ENCODE peak calls at places on chromosomes 1 and 21, in seven cellular contexts. One of them, this sample, is unnamed.

GRCh38 chr1:33085332-33085731 is 4.4 kb downstream of the AZIN2 start:
- DNase-seq in IMR-90: no peak
- DNase-seq in left lung: no peak
- DNase-seq in stimulated activated CD4-positive, alpha-beta T cell treated with anti-CD3 and anti-CD28 coated beads, Interleukin-1b, Interleukin-23, amount 100 ng/mL, for 24 hours: no peak
- DNase-seq in nucleus accumbens: no peak
- DNase-seq in H7: no peak
- DNase-seq in NCI-H1436: no peak
- DNase-seq in this sample: no peak

GRCh38 chr21:29351691-29352090 is 53.0 kb downstream of the BACH1 start:
- DNase-seq in H7: no peak
- DNase-seq in IMR-90: peak; percentile 91
- DNase-seq in stimulated activated CD4-positive, alpha-beta T cell treated with anti-CD3 and anti-CD28 coated beads, Interleukin-1b, Interleukin-23, amount 100 ng/mL, for 24 hours: no peak
- DNase-seq in NCI-H1436: no peak
- DNase-seq in left lung: no peak
- DNase-seq in nucleus accumbens: no peak
- DNase-seq in this sample: no peak

GRCh38 chr1:156750191-156750931 is 1.1 kb downstream of the HDGF start:
- DNase-seq in IMR-90: no peak
- DNase-seq in H7: peak; percentile 67
- DNase-seq in NCI-H1436: no peak
- DNase-seq in stimulated activated CD4-positive, alpha-beta T cell treated with anti-CD3 and anti-CD28 coated beads, Interleukin-1b, Interleukin-23, amount 100 ng/mL, for 24 hours: no peak
- DNase-seq in nucleus accumbens: no peak
- DNase-seq in left lung: peak; percentile 80
- DNase-seq in this sample: peak; percentile 59

GRCh38 chr1:200899015-200899386 is 4.3 kb downstream of the INAVA start:
- DNase-seq in stimulated activated CD4-positive, alpha-beta T cell treated with anti-CD3 and anti-CD28 coated beads, Interleukin-1b, Interleukin-23, amount 100 ng/mL, for 24 hours: no peak
- DNase-seq in left lung: no peak
- DNase-seq in H7: no peak
- DNase-seq in IMR-90: no peak
- DNase-seq in NCI-H1436: no peak
- DNase-seq in nucleus accumbens: no peak
- DNase-seq in this sample: no peak

GRCh38 chr1:21200767-21201166 is 24.1 kb upstream of the EIF4G3 start:
- DNase-seq in left lung: no peak
- DNase-seq in nucleus accumbens: no peak
- DNase-seq in NCI-H1436: no peak
- DNase-seq in IMR-90: peak; percentile 62
- DNase-seq in H7: no peak
- DNase-seq in stimulated activated CD4-positive, alpha-beta T cell treated with anti-CD3 and anti-CD28 coated beads, Interleukin-1b, Interleukin-23, amount 100 ng/mL, for 24 hours: no peak
- DNase-seq in this sample: no peak

GRCh38 chr1:24329797-24330543 is 10.8 kb downstream of the GRHL3 start:
- DNase-seq in H7: no peak
- DNase-seq in stimulated activated CD4-positive, alpha-beta T cell treated with anti-CD3 and anti-CD28 coated beads, Interleukin-1b, Interleukin-23, amount 100 ng/mL, for 24 hours: no peak
- DNase-seq in left lung: no peak
- DNase-seq in NCI-H1436: no peak
- DNase-seq in nucleus accumbens: no peak
- DNase-seq in IMR-90: peak; percentile 86
- DNase-seq in this sample: no peak

GRCh38 chr1:21904725-21905520 is 32.2 kb downstream of the HSPG2 start:
- DNase-seq in nucleus accumbens: no peak
- DNase-seq in IMR-90: peak; percentile 90
- DNase-seq in H7: no peak
- DNase-seq in left lung: no peak
- DNase-seq in NCI-H1436: no peak
- DNase-seq in stimulated activated CD4-positive, alpha-beta T cell treated with anti-CD3 and anti-CD28 coated beads, Interleukin-1b, Interleukin-23, amount 100 ng/mL, for 24 hours: peak; percentile 21
- DNase-seq in this sample: peak; percentile 21

GRCh38 chr21:43600642-43601397 is 58.5 kb downstream of the HSF2BP start:
- DNase-seq in left lung: no peak
- DNase-seq in H7: no peak
- DNase-seq in nucleus accumbens: no peak
- DNase-seq in stimulated activated CD4-positive, alpha-beta T cell treated with anti-CD3 and anti-CD28 coated beads, Interleukin-1b, Interleukin-23, amount 100 ng/mL, for 24 hours: no peak
- DNase-seq in IMR-90: peak; percentile 95
- DNase-seq in NCI-H1436: no peak
- DNase-seq in this sample: no peak

GRCh38 chr1:35049116-35049515 is 17.4 kb upstream of the ZMYM6 start:
- DNase-seq in NCI-H1436: no peak
- DNase-seq in stimulated activated CD4-positive, alpha-beta T cell treated with anti-CD3 and anti-CD28 coated beads, Interleukin-1b, Interleukin-23, amount 100 ng/mL, for 24 hours: no peak
- DNase-seq in left lung: no peak
- DNase-seq in IMR-90: no peak
- DNase-seq in H7: no peak
- DNase-seq in nucleus accumbens: no peak
- DNase-seq in this sample: no peak

GRCh38 chr1:204873176-204873575 is 2.5 kb downstream of the NFASC start:
- DNase-seq in nucleus accumbens: no peak
- DNase-seq in H7: no peak
- DNase-seq in left lung: no peak
- DNase-seq in stimulated activated CD4-positive, alpha-beta T cell treated with anti-CD3 and anti-CD28 coated beads, Interleukin-1b, Interleukin-23, amount 100 ng/mL, for 24 hours: no peak
- DNase-seq in NCI-H1436: no peak
- DNase-seq in IMR-90: no peak
- DNase-seq in this sample: no peak

This sample was measured in activated naive CD4-positive, alpha-beta T cell treated with Interleukin-2 at 50 U/mL for 16 hours.